ENCODE peak calls at places on chromosome 6, in five cellular contexts. D is suprapubic skin; R is CD8-positive, alpha-beta T cell; H is SHP77; Q is RPMI7951. G is an unnamed sample.

GRCh38 chr6:6875818-6876470 is 231.8 kb upstream of the RREB1 start:
- DNase-seq in D (no peak), H (no peak), Q (peak), R (no peak), G (no peak)

GRCh38 chr6:11356404-11357155 is 124.1 kb upstream of the NEDD9 start:
- DNase-seq in R (no peak), D (no peak), H (no peak), Q (no peak), G (no peak)

GRCh38 chr6:13709698-13710551 is 1.7 kb downstream of the RANBP9 start:
- DNase-seq in H (no peak), D (no peak), Q (peak), R (no peak), G (no peak)

GRCh38 chr6:97095466-97095865 is 170.9 kb downstream of the KLHL32 start:
- DNase-seq in Q (peak), H (no peak), D (no peak), R (no peak), G (no peak)

GRCh38 chr6:111806561-111807497 is 66.4 kb downstream of the FYN start:
- DNase-seq in D (no peak), R (no peak), H (no peak), Q (peak), G (no peak)

GRCh38 chr6:23851551-23851950 is 274.5 kb upstream of the NRSN1 start:
- DNase-seq in H (no peak), R (no peak), D (no peak), Q (no peak), G (no peak)

GRCh38 chr6:31203345-31203979 is 33.0 kb upstream of the POU5F1 start:
- DNase-seq in H (no peak), D (no peak), Q (peak), R (peak), G (peak)

GRCh38 chr6:16762265-16762546 is 946 bp upstream of the ATXN1 start:
- DNase-seq in H (no peak), D (no peak), Q (peak), R (no peak), G (no peak)

GRCh38 chr6:114810468-114810867 is 467.6 kb upstream of the HS3ST5 start:
- DNase-seq in H (no peak), Q (no peak), D (no peak), R (no peak), G (no peak)

GRCh38 chr6:160054271-160054670 is 67.3 kb upstream of the SLC22A1 start:
- DNase-seq in H (no peak), D (no peak), Q (no peak), R (no peak), G (no peak)

GRCh38 chr6:44289726-44290125 is 19.5 kb downstream of the TMEM151B start:
- DNase-seq in R (no peak), Q (no peak), H (no peak), D (no peak), G (no peak)

GRCh38 chr6:2940010-2940850 is 31.1 kb downstream of the SERPINB6 start:
- DNase-seq in H (no peak), R (peak), Q (no peak), D (peak), G (no peak)

GRCh38 chr6:149529650-149530049 is 16.2 kb downstream of the PPIL4 start:
- DNase-seq in H (no peak), R (no peak), D (no peak), Q (no peak), G (no peak)

GRCh38 chr6:129287778-129288177 is 404.8 kb downstream of the LAMA2 start:
- DNase-seq in Q (no peak), R (no peak), H (no peak), D (no peak), G (no peak)

GRCh38 chr6:69624944-69625343 is 171.9 kb downstream of the LMBRD1 start:
- DNase-seq in D (no peak), Q (no peak), R (no peak), H (no peak), G (no peak)

GRCh38 chr6:148857817-148858390 is 111.1 kb downstream of the UST start:
- DNase-seq in D (no peak), H (no peak), Q (peak), R (no peak), G (no peak)

GRCh38 chr6:16450821-16451220 is 212.4 kb downstream of the GMPR start:
- DNase-seq in D (no peak), H (no peak), Q (peak), R (no peak), G (no peak)

GRCh38 chr6:12171735-12172134 is 118.4 kb upstream of the EDN1 start:
- DNase-seq in H (no peak), R (no peak), Q (no peak), D (no peak), G (no peak)

GRCh38 chr6:137868721-137869631 is 1.9 kb downstream of the TNFAIP3 start:
- DNase-seq in D (no peak), Q (no peak), H (no peak), R (no peak), G (no peak)

GRCh38 chr6:150289454-150290071 is 79.2 kb upstream of the IYD start:
- DNase-seq in Q (no peak), R (no peak), D (peak), H (no peak), G (no peak)